ENCODE peak calls at places on chromosomes 7 and 10, in eight cellular contexts. One of them, this sample, is unnamed.

GRCh38 chr10:130470973-130471372 is 334.8 kb downstream of the GLRX3 start:
- DNase-seq in AG08396: no peak
- DNase-seq in sigmoid colon: peak
- DNase-seq in T follicular helper cell: no peak
- DNase-seq in A549: no peak
- DNase-seq in T-helper 22 cell: no peak
- DNase-seq in uterus: no peak
- DNase-seq in G401: no peak
- DNase-seq in this sample: no peak

GRCh38 chr10:101741938-101742337 is 34.0 kb downstream of the FGF8 start:
- DNase-seq in A549: no peak
- DNase-seq in G401: no peak
- DNase-seq in sigmoid colon: no peak
- DNase-seq in T-helper 22 cell: no peak
- DNase-seq in T follicular helper cell: no peak
- DNase-seq in AG08396: no peak
- DNase-seq in uterus: no peak
- DNase-seq in this sample: no peak

GRCh38 chr10:63702107-63702506 is 180.9 kb downstream of the REEP3 start:
- DNase-seq in T-helper 22 cell: no peak
- DNase-seq in T follicular helper cell: no peak
- DNase-seq in AG08396: no peak
- DNase-seq in G401: no peak
- DNase-seq in sigmoid colon: no peak
- DNase-seq in A549: no peak
- DNase-seq in uterus: no peak
- DNase-seq in this sample: no peak

GRCh38 chr10:124997791-124998623 is 56.1 kb downstream of the ZRANB1 start:
- DNase-seq in AG08396: no peak
- DNase-seq in T-helper 22 cell: no peak
- DNase-seq in G401: peak
- DNase-seq in T follicular helper cell: no peak
- DNase-seq in uterus: peak
- DNase-seq in sigmoid colon: peak
- DNase-seq in A549: no peak
- DNase-seq in this sample: no peak

GRCh38 chr7:20350518-20350951 is 19.8 kb downstream of the ITGB8 start:
- DNase-seq in uterus: no peak
- DNase-seq in G401: peak
- DNase-seq in sigmoid colon: peak
- DNase-seq in A549: no peak
- DNase-seq in T follicular helper cell: no peak
- DNase-seq in AG08396: no peak
- DNase-seq in T-helper 22 cell: no peak
- DNase-seq in this sample: peak

GRCh38 chr7:104848386-104848990 is 165.5 kb upstream of the KMT2E start:
- DNase-seq in A549: peak
- DNase-seq in sigmoid colon: no peak
- DNase-seq in T follicular helper cell: peak
- DNase-seq in T-helper 22 cell: no peak
- DNase-seq in G401: peak
- DNase-seq in AG08396: peak
- DNase-seq in uterus: peak
- DNase-seq in this sample: peak

GRCh38 chr10:72567884-72568283 is 58.0 kb downstream of the MICU1 start:
- DNase-seq in T follicular helper cell: no peak
- DNase-seq in T-helper 22 cell: no peak
- DNase-seq in A549: peak
- DNase-seq in G401: peak
- DNase-seq in sigmoid colon: no peak
- DNase-seq in uterus: no peak
- DNase-seq in AG08396: no peak
- DNase-seq in this sample: no peak

GRCh38 chr10:7541137-7542087 is 125.4 kb downstream of the ITIH5 start:
- DNase-seq in AG08396: no peak
- DNase-seq in sigmoid colon: peak
- DNase-seq in T-helper 22 cell: no peak
- DNase-seq in A549: peak
- DNase-seq in uterus: peak
- DNase-seq in T follicular helper cell: no peak
- DNase-seq in G401: no peak
- DNase-seq in this sample: peak

GRCh38 chr10:70494966-70495365 is 16.4 kb downstream of the PALD1 start:
- DNase-seq in A549: no peak
- DNase-seq in G401: no peak
- DNase-seq in T follicular helper cell: no peak
- DNase-seq in AG08396: no peak
- DNase-seq in sigmoid colon: no peak
- DNase-seq in T-helper 22 cell: no peak
- DNase-seq in uterus: no peak
- DNase-seq in this sample: no peak

GRCh38 chr7:100130608-100131453 is 4.1 kb downstream of the MBLAC1 start:
- DNase-seq in T follicular helper cell: peak
- DNase-seq in uterus: peak
- DNase-seq in sigmoid colon: peak
- DNase-seq in T-helper 22 cell: peak
- DNase-seq in G401: peak
- DNase-seq in A549: peak
- DNase-seq in AG08396: peak
- DNase-seq in this sample: peak

GRCh38 chr7:99397632-99397983 is 10.8 kb downstream of the PDAP1 start:
- DNase-seq in A549: no peak
- DNase-seq in T follicular helper cell: no peak
- DNase-seq in G401: no peak
- DNase-seq in uterus: no peak
- DNase-seq in sigmoid colon: no peak
- DNase-seq in T-helper 22 cell: no peak
- DNase-seq in AG08396: no peak
- DNase-seq in this sample: no peak

GRCh38 chr7:137592232-137592896 is 248.8 kb upstream of the PTN start:
- DNase-seq in T follicular helper cell: no peak
- DNase-seq in T-helper 22 cell: no peak
- DNase-seq in AG08396: peak
- DNase-seq in sigmoid colon: peak
- DNase-seq in uterus: peak
- DNase-seq in G401: peak
- DNase-seq in A549: peak
- DNase-seq in this sample: peak

GRCh38 chr7:16847381-16847860 is 34.4 kb downstream of the AGR3 start:
- DNase-seq in A549: peak
- DNase-seq in T-helper 22 cell: no peak
- DNase-seq in sigmoid colon: no peak
- DNase-seq in AG08396: no peak
- DNase-seq in G401: no peak
- DNase-seq in T follicular helper cell: no peak
- DNase-seq in uterus: no peak
- DNase-seq in this sample: peak

GRCh38 chr10:28631896-28632596 is 45.3 kb upstream of the BAMBI start:
- DNase-seq in T follicular helper cell: no peak
- DNase-seq in T-helper 22 cell: no peak
- DNase-seq in uterus: no peak
- DNase-seq in AG08396: no peak
- DNase-seq in G401: no peak
- DNase-seq in sigmoid colon: no peak
- DNase-seq in A549: no peak
- DNase-seq in this sample: no peak

GRCh38 chr10:55144001-55144400 is 343.0 kb upstream of the PCDH15 start:
- DNase-seq in AG08396: no peak
- DNase-seq in A549: no peak
- DNase-seq in uterus: no peak
- DNase-seq in sigmoid colon: no peak
- DNase-seq in T-helper 22 cell: no peak
- DNase-seq in G401: no peak
- DNase-seq in T follicular helper cell: no peak
- DNase-seq in this sample: no peak

GRCh38 chr7:93043393-93043985 is 74.3 kb downstream of the SAMD9 start:
- DNase-seq in AG08396: peak
- DNase-seq in T-helper 22 cell: no peak
- DNase-seq in G401: no peak
- DNase-seq in T follicular helper cell: no peak
- DNase-seq in A549: no peak
- DNase-seq in uterus: no peak
- DNase-seq in sigmoid colon: no peak
- DNase-seq in this sample: peak

GRCh38 chr10:70162892-70163201 is 7.5 kb downstream of the SAR1A start:
- DNase-seq in A549: no peak
- DNase-seq in sigmoid colon: no peak
- DNase-seq in AG08396: no peak
- DNase-seq in T follicular helper cell: no peak
- DNase-seq in uterus: no peak
- DNase-seq in T-helper 22 cell: peak
- DNase-seq in G401: no peak
- DNase-seq in this sample: no peak

GRCh38 chr10:31272841-31273240 is 46.2 kb upstream of the ZEB1 start:
- DNase-seq in A549: no peak
- DNase-seq in AG08396: no peak
- DNase-seq in G401: no peak
- DNase-seq in uterus: no peak
- DNase-seq in sigmoid colon: no peak
- DNase-seq in T-helper 22 cell: no peak
- DNase-seq in T follicular helper cell: no peak
- DNase-seq in this sample: no peak

GRCh38 chr10:521844-522243 is 167.6 kb downstream of the DIP2C start:
- DNase-seq in G401: no peak
- DNase-seq in sigmoid colon: peak
- DNase-seq in T-helper 22 cell: no peak
- DNase-seq in A549: no peak
- DNase-seq in T follicular helper cell: no peak
- DNase-seq in AG08396: peak
- DNase-seq in uterus: peak
- DNase-seq in this sample: no peak

GRCh38 chr7:117667456-117667855 is 187.6 kb downstream of the CFTR start:
- DNase-seq in T-helper 22 cell: no peak
- DNase-seq in A549: no peak
- DNase-seq in G401: no peak
- DNase-seq in sigmoid colon: no peak
- DNase-seq in uterus: no peak
- DNase-seq in T follicular helper cell: no peak
- DNase-seq in AG08396: no peak
- DNase-seq in this sample: no peak

GRCh38 chr10:97109562-97109961 is 76.2 kb downstream of the SLIT1 start:
- DNase-seq in G401: peak
- DNase-seq in A549: no peak
- DNase-seq in T follicular helper cell: no peak
- DNase-seq in sigmoid colon: no peak
- DNase-seq in AG08396: no peak
- DNase-seq in uterus: no peak
- DNase-seq in T-helper 22 cell: no peak
- DNase-seq in this sample: no peak

GRCh38 chr10:42990721-42991441 is 86.0 kb upstream of the RET start:
- DNase-seq in T-helper 22 cell: no peak
- DNase-seq in AG08396: no peak
- DNase-seq in A549: no peak
- DNase-seq in T follicular helper cell: no peak
- DNase-seq in G401: no peak
- DNase-seq in sigmoid colon: peak
- DNase-seq in uterus: peak
- DNase-seq in this sample: no peak

GRCh38 chr7:152527610-152528032 is 91.8 kb upstream of the KMT2C start:
- DNase-seq in AG08396: peak
- DNase-seq in T-helper 22 cell: no peak
- DNase-seq in T follicular helper cell: no peak
- DNase-seq in sigmoid colon: no peak
- DNase-seq in uterus: peak
- DNase-seq in A549: no peak
- DNase-seq in G401: no peak
- DNase-seq in this sample: no peak

GRCh38 chr7:156496491-156497264 is 143.9 kb upstream of the RNF32 start:
- DNase-seq in T-helper 22 cell: no peak
- DNase-seq in sigmoid colon: no peak
- DNase-seq in G401: no peak
- DNase-seq in AG08396: no peak
- DNase-seq in uterus: no peak
- DNase-seq in T follicular helper cell: no peak
- DNase-seq in A549: no peak
- DNase-seq in this sample: no peak

GRCh38 chr7:88314092-88314491 is 7.4 kb upstream of the STEAP4 start:
- DNase-seq in AG08396: no peak
- DNase-seq in sigmoid colon: no peak
- DNase-seq in G401: no peak
- DNase-seq in T-helper 22 cell: no peak
- DNase-seq in uterus: no peak
- DNase-seq in A549: no peak
- DNase-seq in T follicular helper cell: no peak
- DNase-seq in this sample: no peak

GRCh38 chr7:70717553-70718248 is 414.2 kb upstream of the GALNT17 start:
- DNase-seq in A549: no peak
- DNase-seq in sigmoid colon: no peak
- DNase-seq in G401: no peak
- DNase-seq in T follicular helper cell: no peak
- DNase-seq in AG08396: no peak
- DNase-seq in T-helper 22 cell: no peak
- DNase-seq in uterus: no peak
- DNase-seq in this sample: no peak

GRCh38 chr10:62005687-62006086 is 104.2 kb downstream of the ARID5B start:
- DNase-seq in uterus: no peak
- DNase-seq in sigmoid colon: no peak
- DNase-seq in G401: no peak
- DNase-seq in T-helper 22 cell: no peak
- DNase-seq in AG08396: no peak
- DNase-seq in A549: no peak
- DNase-seq in T follicular helper cell: no peak
- DNase-seq in this sample: no peak

GRCh38 chr10:123295644-123296043 is 141.4 kb downstream of the BUB3 start:
- DNase-seq in uterus: no peak
- DNase-seq in A549: no peak
- DNase-seq in sigmoid colon: no peak
- DNase-seq in G401: no peak
- DNase-seq in AG08396: no peak
- DNase-seq in T follicular helper cell: no peak
- DNase-seq in T-helper 22 cell: no peak
- DNase-seq in this sample: no peak

GRCh38 chr7:26454180-26454579 is 162.5 kb downstream of the SNX10 start:
- DNase-seq in uterus: no peak
- DNase-seq in A549: no peak
- DNase-seq in T follicular helper cell: no peak
- DNase-seq in sigmoid colon: no peak
- DNase-seq in G401: no peak
- DNase-seq in AG08396: no peak
- DNase-seq in T-helper 22 cell: no peak
- DNase-seq in this sample: no peak

GRCh38 chr10:15789793-15790525 is 70.2 kb upstream of the ITGA8 start:
- DNase-seq in G401: no peak
- DNase-seq in uterus: no peak
- DNase-seq in T-helper 22 cell: no peak
- DNase-seq in A549: no peak
- DNase-seq in AG08396: peak
- DNase-seq in sigmoid colon: no peak
- DNase-seq in T follicular helper cell: no peak
- DNase-seq in this sample: no peak

GRCh38 chr10:107899663-107900062 is 735.2 kb upstream of the SORCS1 start:
- DNase-seq in AG08396: no peak
- DNase-seq in sigmoid colon: no peak
- DNase-seq in A549: no peak
- DNase-seq in uterus: no peak
- DNase-seq in G401: no peak
- DNase-seq in T follicular helper cell: no peak
- DNase-seq in T-helper 22 cell: no peak
- DNase-seq in this sample: no peak

GRCh38 chr7:4191525-4191924 is 490.6 kb upstream of the FOXK1 start:
- DNase-seq in sigmoid colon: no peak
- DNase-seq in A549: no peak
- DNase-seq in T-helper 22 cell: no peak
- DNase-seq in AG08396: no peak
- DNase-seq in G401: no peak
- DNase-seq in T follicular helper cell: no peak
- DNase-seq in uterus: no peak
- DNase-seq in this sample: no peak

GRCh38 chr7:100538654-100539435 is at the start of gene AGFG2:
- DNase-seq in T follicular helper cell: peak
- DNase-seq in G401: peak
- DNase-seq in uterus: peak
- DNase-seq in sigmoid colon: peak
- DNase-seq in T-helper 22 cell: peak
- DNase-seq in A549: peak
- DNase-seq in AG08396: peak
- DNase-seq in this sample: peak

GRCh38 chr10:104350146-104350635 is 3.4 kb upstream of the CFAP58 start:
- DNase-seq in A549: peak
- DNase-seq in uterus: no peak
- DNase-seq in T follicular helper cell: no peak
- DNase-seq in T-helper 22 cell: no peak
- DNase-seq in G401: peak
- DNase-seq in sigmoid colon: no peak
- DNase-seq in AG08396: peak
- DNase-seq in this sample: peak

This sample was measured in ELF-1.